ENCODE peak calls at places on chromosomes 13 and 19, in four cellular contexts. T is tibial nerve, E is WERI-Rb-1, S is MCF 10A. J is an unnamed sample.

GRCh38 chr19:33252971-33253370 is 27.3 kb upstream of the SLC7A10 start:
- DNase-seq in T (no peak), S (no peak), E (no peak), J (no peak)

GRCh38 chr19:36266375-36266961 is 51.6 kb downstream of the ZNF146 start:
- DNase-seq in E (no peak), T (no peak), S (no peak), J (no peak)

GRCh38 chr13:33610471-33611015 is 207.4 kb upstream of the RFC3 start:
- DNase-seq in T (no peak), S (no peak), E (peak), J (no peak)

GRCh38 chr13:47853236-47853635 is 147.8 kb downstream of the SUCLA2 start:
- DNase-seq in T (no peak), S (no peak), E (no peak), J (no peak)

GRCh38 chr13:93029536-93029935 is 197.1 kb upstream of the GPC6 start:
- DNase-seq in S (peak), T (no peak), E (no peak), J (no peak)

GRCh38 chr13:46654956-46655726 is 102.2 kb downstream of the LRCH1 start:
- DNase-seq in T (no peak), E (no peak), S (peak), J (no peak)

GRCh38 chr19:20558011-20558410 is 7.6 kb downstream of the ZNF737 start:
- DNase-seq in E (peak), T (no peak), S (no peak), J (no peak)

GRCh38 chr13:77660841-77661250 is 36.6 kb upstream of the SLAIN1 start:
- DNase-seq in S (no peak), T (no peak), E (no peak), J (peak)

GRCh38 chr19:38033658-38034150 is 126.7 kb downstream of the SIPA1L3 start:
- DNase-seq in T (no peak), S (no peak), E (no peak), J (no peak)

GRCh38 chr13:110536006-110536693 is 25.4 kb downstream of the RAB20 start:
- DNase-seq in S (no peak), E (no peak), T (no peak), J (no peak)

GRCh38 chr19:14175351-14175792 is 30.6 kb downstream of the ADGRL1 start:
- DNase-seq in E (no peak), T (no peak), S (no peak), J (no peak)

GRCh38 chr13:83883061-83883523 is 818 bp upstream of the SLITRK1 start:
- DNase-seq in E (no peak), S (no peak), T (no peak), J (no peak)

GRCh38 chr19:16375936-16376185 is 51.2 kb downstream of the KLF2 start:
- DNase-seq in T (no peak), S (no peak), E (no peak), J (no peak)

DNA sequence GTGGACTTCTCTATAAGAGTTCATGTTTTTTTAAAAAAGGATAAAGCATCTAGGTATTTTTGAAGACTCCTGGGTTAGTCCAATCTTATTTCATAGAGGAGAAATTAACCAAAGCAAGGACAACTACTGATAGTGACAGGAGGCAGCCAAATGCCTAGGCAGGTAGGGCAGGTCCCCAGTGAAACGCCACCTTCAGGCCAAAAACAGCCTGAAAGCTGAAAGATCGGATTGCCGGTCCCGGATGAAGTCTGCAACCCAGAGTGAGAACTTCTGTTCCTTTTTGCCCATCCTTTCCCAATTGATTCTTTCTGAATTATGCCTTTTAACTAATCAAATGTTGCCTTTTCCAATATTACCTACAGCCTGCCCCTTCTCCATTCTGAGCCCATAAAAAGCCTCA is 6.1 kb upstream of the GGACT start:
- DNase-seq in T (no peak), S (no peak), E (peak), J (no peak)
- TF ChIP-seq CTCF in T (no peak), S (peak), E (peak), J (no peak)

DNA sequence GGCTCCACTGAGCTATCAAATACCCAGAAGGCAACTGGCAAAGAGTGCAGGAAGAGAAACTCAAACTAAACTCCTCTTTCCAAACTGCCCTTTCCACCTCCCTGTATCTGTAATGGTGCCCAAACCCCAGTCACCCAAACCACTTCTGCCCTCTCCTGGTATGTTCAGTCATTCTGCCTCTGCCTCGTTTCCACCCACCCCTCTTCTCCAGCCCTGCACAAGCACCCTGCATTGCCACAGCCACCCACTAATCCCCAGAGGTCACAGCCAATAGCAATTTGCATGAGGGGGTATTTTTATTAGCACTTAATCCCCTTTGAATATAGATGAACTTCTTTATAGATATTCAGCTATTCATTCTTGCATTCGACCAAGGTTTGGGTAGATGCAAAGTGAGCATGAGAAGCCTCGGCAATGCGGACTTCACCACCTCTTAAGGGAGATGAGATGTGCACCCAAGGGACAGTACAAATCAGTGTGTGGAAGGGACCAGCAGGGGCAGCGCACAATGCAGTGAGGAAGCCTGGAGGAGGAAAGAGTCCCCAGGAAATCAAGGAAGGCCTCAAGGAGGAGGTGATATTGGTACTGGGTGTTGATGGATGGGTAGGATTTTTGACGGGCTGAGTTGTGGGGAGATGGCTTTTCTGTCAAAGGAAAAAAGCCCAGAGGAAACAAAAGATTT is 12.4 kb downstream of the TMEM272 start:
- DNase-seq in T (no peak), S (peak), E (no peak), J (peak)
- TF ChIP-seq CTCF in T (peak), S (no peak), E (peak), J (peak)

GRCh38 chr13:45546410-45546765 is 69.2 kb downstream of the ERICH6B start:
- DNase-seq in S (no peak), E (no peak), T (no peak), J (no peak)

GRCh38 chr13:45545686-45546409 is 69.7 kb downstream of the ERICH6B start:
- DNase-seq in S (no peak), T (no peak), E (no peak), J (no peak)

GRCh38 chr13:45542878-45543277 is 72.7 kb downstream of the ERICH6B start:
- DNase-seq in T (no peak), E (no peak), S (no peak), J (no peak)

GRCh38 chr13:45542391-45542790 is 73.1 kb downstream of the ERICH6B start:
- DNase-seq in S (no peak), E (no peak), T (no peak), J (no peak)

DNA sequence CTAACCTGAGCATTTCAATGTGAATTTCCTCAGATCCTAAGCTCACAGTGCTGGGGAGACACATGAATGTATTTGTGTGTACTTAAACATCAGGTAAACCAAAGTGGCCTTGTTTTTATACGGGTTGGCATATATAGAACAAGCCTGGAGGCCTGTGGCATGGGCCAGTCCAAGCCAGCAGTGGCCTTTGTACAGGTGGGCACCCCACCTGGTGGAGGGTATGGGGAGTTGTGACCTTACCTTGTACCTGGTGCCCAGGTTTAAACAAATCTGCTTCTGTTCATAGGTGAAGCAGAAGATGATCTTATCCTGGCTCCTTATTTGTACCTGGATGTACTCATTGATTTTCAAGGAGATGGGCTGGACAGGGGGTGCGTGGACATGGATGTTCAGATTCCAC is 71.0 kb downstream of the ERICH6B start:
- DNase-seq in E (no peak), T (no peak), S (no peak), J (no peak)
- TF ChIP-seq CTCF in E (peak), T (no peak), S (no peak), J (no peak)

GRCh38 chr13:28817204-28817603 is 2.9 kb upstream of the MTUS2 start:
- DNase-seq in E (no peak), T (no peak), S (no peak), J (no peak)
- TF ChIP-seq CTCF in E (peak), T (no peak), S (peak), J (peak)

DNA sequence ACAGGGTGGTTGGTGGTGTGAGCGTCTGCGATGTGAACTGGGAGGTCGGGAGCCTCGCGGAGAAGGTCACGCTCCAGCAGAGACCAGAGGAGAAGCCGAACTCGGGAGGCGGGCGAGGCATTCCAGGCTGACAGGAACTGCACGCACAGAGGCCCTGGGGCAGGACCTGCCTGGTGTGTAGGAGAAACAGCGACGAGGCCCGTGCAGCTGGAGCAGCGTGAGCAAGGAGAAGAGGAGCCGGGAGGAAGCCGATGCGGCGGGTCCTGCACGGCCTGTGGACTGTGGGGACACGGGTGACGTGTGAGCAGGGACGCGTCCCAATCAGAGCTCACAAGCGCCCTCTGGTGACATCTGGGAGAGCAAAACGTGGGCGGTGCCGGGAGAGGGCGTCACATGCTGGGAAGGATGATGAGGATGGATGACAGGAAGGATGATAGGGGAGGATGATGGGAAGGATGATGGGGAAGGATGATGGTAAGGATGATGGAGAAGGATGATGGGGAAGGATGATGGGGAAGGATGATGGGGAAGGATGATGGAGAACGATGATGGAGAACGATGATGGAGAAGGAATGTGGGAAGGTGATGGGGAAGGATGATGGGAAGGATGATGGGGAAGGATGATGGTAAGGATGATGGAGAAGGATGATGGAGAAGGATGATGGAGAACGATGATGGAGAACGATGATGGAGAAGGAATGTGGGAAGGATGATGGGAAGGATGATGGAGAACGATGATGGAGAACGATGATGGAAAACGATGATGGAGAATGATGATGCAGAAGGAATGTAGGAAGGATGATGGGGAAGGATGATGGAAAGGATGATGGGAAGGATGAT is 16.1 kb upstream of the MADCAM1 start:
- DNase-seq in S (no peak), E (peak), T (peak), J (peak)
- TF ChIP-seq CTCF in S (no peak), E (peak), T (peak), J (peak)

DNA sequence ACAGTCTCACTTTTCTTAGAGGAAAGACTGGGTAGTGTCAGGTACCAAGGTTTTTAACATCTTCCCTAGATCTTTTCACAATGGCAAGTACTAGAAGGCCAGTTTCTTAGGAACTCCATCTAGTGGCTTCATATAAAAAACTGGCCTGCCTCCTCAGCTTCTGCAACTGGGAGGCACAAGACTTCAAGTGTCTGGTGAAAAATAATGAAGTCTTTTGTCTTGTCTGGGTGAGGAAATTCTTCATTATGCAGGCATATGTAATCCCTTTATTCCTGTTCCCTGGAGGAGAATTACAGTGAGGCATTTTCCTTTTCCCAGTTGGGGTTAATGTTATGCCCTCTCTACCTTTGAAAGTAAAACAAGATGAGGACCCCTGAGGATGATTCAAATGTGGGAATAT is 300.5 kb downstream of the NALCN start:
- DNase-seq in T (no peak), S (no peak), E (no peak), J (no peak)
- TF ChIP-seq CTCF in T (no peak), S (peak), E (peak), J (peak)

GRCh38 chr19:46716013-46716671 is 772 bp downstream of the PRKD2 start:
- DNase-seq in E (peak), S (peak), T (no peak), J (no peak)
- TF ChIP-seq CTCF in E (no peak), S (no peak), T (no peak), J (peak)

GRCh38 chr13:97586941-97587340 is 153.0 kb downstream of the RAP2A start:
- DNase-seq in T (no peak), E (no peak), S (no peak), J (no peak)

GRCh38 chr13:97583884-97584497 is 150.0 kb downstream of the RAP2A start:
- DNase-seq in S (no peak), T (no peak), E (no peak), J (no peak)

DNA sequence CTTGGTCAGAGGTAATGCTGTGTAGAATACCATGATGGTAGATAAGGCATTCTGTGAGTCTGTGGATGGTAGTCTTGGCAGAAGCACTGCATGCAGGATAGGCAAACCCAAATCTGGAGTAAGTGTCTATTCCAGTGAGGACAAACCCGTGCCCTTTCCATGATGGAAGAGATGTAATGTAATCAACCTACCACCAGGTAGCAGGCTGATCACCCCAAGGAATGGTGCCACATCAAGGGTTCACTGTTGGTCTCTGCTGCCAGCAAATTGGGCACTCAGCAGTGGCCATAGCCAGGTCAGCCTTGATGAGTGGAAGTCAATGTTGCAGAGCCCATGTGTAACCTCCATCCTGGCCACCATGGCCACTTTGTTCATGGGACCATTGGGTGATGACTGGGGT is 155.0 kb downstream of the RAP2A start:
- DNase-seq in E (no peak), T (no peak), S (peak), J (no peak)
- TF ChIP-seq CTCF in E (peak), T (no peak), S (no peak), J (no peak)

DNA sequence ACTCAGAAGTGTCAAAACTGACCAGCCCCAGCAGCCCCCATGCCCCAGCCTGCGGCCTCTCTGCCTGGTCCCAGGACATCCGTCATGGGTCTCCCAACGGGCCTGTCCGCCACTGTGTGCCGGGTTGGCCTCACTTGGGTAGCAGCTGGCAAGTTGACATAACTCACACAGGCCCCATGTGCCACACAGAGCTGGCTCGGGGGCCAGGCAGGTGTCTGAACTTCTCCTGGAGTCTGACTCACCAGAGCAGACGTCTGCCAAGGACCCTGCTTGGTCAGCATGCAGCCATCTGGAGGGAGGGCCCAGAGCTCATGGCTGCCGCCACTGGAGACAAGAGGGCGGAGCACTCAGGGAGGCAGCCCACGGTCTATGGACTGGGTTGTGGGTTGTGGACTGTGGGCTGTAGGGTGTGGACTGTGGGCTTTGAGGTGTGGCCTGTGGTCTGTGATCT is 32.0 kb upstream of the TMEM255B start:
- DNase-seq in E (peak), S (peak), T (no peak), J (no peak)
- TF ChIP-seq CTCF in E (peak), S (peak), T (no peak), J (no peak)

J was measured in osteocyte.